ENCODE peak calls at places on chromosomes 11 and 22, in nine cellular contexts. M, Y, I, Z, F, H, T, L and K are unnamed samples.
A peak's percentile ranks its signal among the peaks of the same experiment; 100 is the strongest.

GRCh38 chr11:26779466-26779865 is 57.6 kb upstream of the SLC5A12 start:
- DNase-seq in M (no peak), Y (no peak), I (no peak), Z (no peak), F (no peak), H (no peak), T (no peak), L (no peak), K (no peak)

GRCh38 chr11:119262668-119263351 is 54.1 kb downstream of the MCAM start:
- DNase-seq in M (no peak), Y (peak; percentile 39), I (no peak), Z (peak; percentile 74), F (no peak), H (no peak), T (no peak), L (no peak), K (no peak)

GRCh38 chr11:64472593-64473455 is 113.9 kb downstream of the RPS6KA4 start:
- DNase-seq in M (no peak), Y (no peak), I (no peak), Z (no peak), F (no peak), H (no peak), T (no peak), L (no peak), K (no peak)

GRCh38 chr22:17866621-17867020 is 92.4 kb upstream of the BID start:
- DNase-seq in M (no peak), Y (no peak), I (no peak), Z (no peak), F (no peak), H (no peak), T (no peak), L (no peak), K (no peak)

GRCh38 chr11:33542921-33543320 is 157.7 kb downstream of the C11orf91 start:
- DNase-seq in M (no peak), Y (peak; percentile 66), I (peak; percentile 53), Z (peak; percentile 67), F (peak; percentile 28), H (no peak), T (no peak), L (peak; percentile 59), K (no peak)

GRCh38 chr11:117819096-117820040 is 5.2 kb downstream of the FXYD2 start:
- DNase-seq in M (no peak), Y (no peak), I (peak; percentile 68), Z (peak; percentile 79), F (no peak), H (peak; percentile 71), T (no peak), L (no peak), K (no peak)

GRCh38 chr11:28566643-28567042 is 458.5 kb downstream of the METTL15 start:
- DNase-seq in M (no peak), Y (no peak), I (peak; percentile 93), Z (peak; percentile 98), F (no peak), H (peak; percentile 48), T (peak; percentile 98), L (peak; percentile 73), K (no peak)

GRCh38 chr11:3161309-3161708 is 3.8 kb downstream of the OSBPL5 start:
- DNase-seq in M (no peak), Y (no peak), I (no peak), Z (no peak), F (no peak), H (peak; percentile 39), T (no peak), L (no peak), K (no peak)

GRCh38 chr11:35798423-35798822 is 135.8 kb downstream of the TRIM44 start:
- DNase-seq in M (no peak), Y (no peak), I (no peak), Z (peak; percentile 37), F (no peak), H (no peak), T (no peak), L (peak; percentile 64), K (no peak)

GRCh38 chr11:60740573-60740972 is 16.1 kb downstream of the MS4A18 start:
- DNase-seq in M (no peak), Y (no peak), I (no peak), Z (no peak), F (no peak), H (no peak), T (no peak), L (no peak), K (no peak)

GRCh38 chr22:49765091-49765771 is 62.4 kb downstream of the BRD1 start:
- DNase-seq in M (no peak), Y (no peak), I (peak; percentile 14), Z (no peak), F (no peak), H (peak; percentile 40), T (no peak), L (no peak), K (no peak)

GRCh38 chr22:27639180-27640086 is 162.1 kb downstream of the MN1 start:
- DNase-seq in M (no peak), Y (no peak), I (no peak), Z (no peak), F (no peak), H (no peak), T (no peak), L (no peak), K (no peak)

GRCh38 chr11:77361184-77361583 is 59.7 kb upstream of the GDPD4 start:
- DNase-seq in M (no peak), Y (no peak), I (no peak), Z (peak; percentile 56), F (no peak), H (no peak), T (peak; percentile 43), L (peak; percentile 5), K (no peak)

GRCh38 chr22:35039625-35040024 is 26.3 kb upstream of the ISX start:
- DNase-seq in M (no peak), Y (no peak), I (no peak), Z (no peak), F (no peak), H (no peak), T (no peak), L (no peak), K (no peak)

GRCh38 chr11:134047586-134047999 is 21.3 kb upstream of the JAM3 start:
- DNase-seq in M (peak; percentile 56), Y (no peak), I (peak; percentile 74), Z (peak; percentile 95), F (no peak), H (no peak), T (no peak), L (peak; percentile 31), K (no peak)

GRCh38 chr11:35064114-35064800 is 74.7 kb upstream of the CD44 start:
- DNase-seq in M (no peak), Y (no peak), I (no peak), Z (no peak), F (no peak), H (no peak), T (no peak), L (no peak), K (no peak)

GRCh38 chr22:47062126-47062525 is 299.7 kb downstream of the TBC1D22A start:
- DNase-seq in M (no peak), Y (no peak), I (no peak), Z (no peak), F (no peak), H (no peak), T (no peak), L (no peak), K (no peak)

GRCh38 chr22:37609240-37610152 is 862 bp downstream of the GGA1 start:
- DNase-seq in M (no peak), Y (peak; percentile 65), I (peak; percentile 39), Z (peak; percentile 11), F (no peak), H (no peak), T (no peak), L (peak; percentile 32), K (no peak)

GRCh38 chr22:20402960-20403778 is 9.2 kb downstream of the ZNF74 start:
- DNase-seq in M (no peak), Y (no peak), I (no peak), Z (no peak), F (no peak), H (no peak), T (no peak), L (no peak), K (no peak)

GRCh38 chr11:6727971-6728890 is 43.5 kb downstream of the OR2AG2 start:
- DNase-seq in M (no peak), Y (no peak), I (no peak), Z (no peak), F (no peak), H (no peak), T (no peak), L (no peak), K (no peak)

DNA sequence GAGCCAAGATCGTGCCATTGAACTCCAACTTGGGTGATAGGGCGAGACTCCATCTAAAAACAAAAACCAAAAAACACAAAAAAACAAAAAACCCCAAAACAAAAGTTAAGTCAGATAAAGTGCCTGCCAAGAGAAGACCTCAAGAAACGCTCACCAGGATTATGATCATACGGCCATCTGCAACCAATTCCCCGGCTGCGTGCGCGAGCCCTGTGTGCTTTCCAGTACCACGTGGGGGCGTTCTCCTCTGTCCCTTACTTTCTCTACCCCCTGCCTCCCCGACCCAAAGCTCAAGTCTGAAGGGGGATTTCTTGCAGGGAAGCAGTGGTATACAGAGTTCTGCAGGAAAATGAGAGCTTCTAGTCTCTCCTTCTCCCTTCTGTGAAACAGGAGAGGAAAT is 10.5 kb upstream of the RPS19BP1 start:
- DNase-seq in M (no peak), Y (no peak), I (no peak), Z (peak; percentile 50), F (no peak), H (no peak), T (no peak), L (no peak), K (no peak)
- TF ChIP-seq CTCF in M (peak; percentile 42), Y (peak; percentile 27), I (no peak), Z (peak; percentile 42), F (no peak), H (no peak), T (peak; percentile 67), L (peak; percentile 42), K (peak; percentile 60)

DNA sequence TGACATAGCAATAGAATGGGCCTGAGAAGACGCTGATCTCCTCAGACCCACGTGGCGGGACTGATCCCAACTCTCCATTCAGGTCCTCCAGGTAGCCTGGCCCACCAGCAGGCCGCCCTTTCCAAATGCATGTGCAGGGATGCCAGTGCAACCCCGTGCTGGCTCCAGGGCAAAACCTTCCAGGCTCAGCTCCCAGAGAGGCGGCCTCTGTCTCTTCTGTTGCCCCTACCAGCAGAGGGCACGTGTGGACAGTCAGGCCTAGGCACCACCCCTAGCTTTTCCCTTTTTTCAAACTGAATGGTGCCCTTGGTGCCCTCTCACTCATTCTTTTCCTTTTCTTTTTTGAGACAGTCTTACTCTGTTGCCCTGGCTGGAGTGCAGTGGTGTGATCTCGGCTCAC is 121.7 kb downstream of the OSBP2 start:
- DNase-seq in M (no peak), Y (no peak), I (no peak), Z (no peak), F (no peak), H (no peak), T (no peak), L (no peak), K (no peak)
- TF ChIP-seq CTCF in M (peak; percentile 71), Y (no peak), I (no peak), Z (no peak), F (no peak), H (no peak), T (peak; percentile 24), L (no peak), K (peak; percentile 6)

GRCh38 chr11:85898456-85898855 is 43.3 kb downstream of the CCDC83 start:
- DNase-seq in M (no peak), Y (no peak), I (no peak), Z (peak; percentile 31), F (no peak), H (no peak), T (no peak), L (no peak), K (no peak)
- TF ChIP-seq CTCF in M (no peak), Y (no peak), I (no peak), Z (no peak), F (no peak), H (no peak), T (no peak), L (no peak), K (no peak)

GRCh38 chr11:1497600-1497999 is 11.0 kb upstream of the MOB2 start:
- DNase-seq in M (no peak), Y (no peak), I (no peak), Z (no peak), F (no peak), H (no peak), T (no peak), L (no peak), K (no peak)
- TF ChIP-seq CTCF in M (no peak), Y (no peak), I (no peak), Z (no peak), F (no peak), H (no peak), T (no peak), L (no peak), K (no peak)